ENCODE peak calls at places on chromosomes 2 and 18, in six cellular contexts. One of them, this sample, is unnamed.

GRCh38 chr2:167140330-167140729 is 252.1 kb downstream of the XIRP2 start:
- DNase-seq in transverse colon: no peak
- DNase-seq in activated CD8-positive, alpha-beta T cell treated with anti-CD3 and anti-CD28 coated beads for 36 hours: no peak
- DNase-seq in A549: no peak
- DNase-seq in HFF-Myc: no peak
- DNase-seq in omental fat pad: no peak
- DNase-seq in this sample: no peak

GRCh38 chr2:173644146-173644545 is 289.5 kb downstream of the CDCA7 start:
- DNase-seq in transverse colon: no peak
- DNase-seq in activated CD8-positive, alpha-beta T cell treated with anti-CD3 and anti-CD28 coated beads for 36 hours: no peak
- DNase-seq in A549: no peak
- DNase-seq in HFF-Myc: no peak
- DNase-seq in omental fat pad: no peak
- DNase-seq in this sample: no peak

GRCh38 chr2:54560146-54560881 is 104.2 kb downstream of the SPTBN1 start:
- DNase-seq in transverse colon: peak
- DNase-seq in activated CD8-positive, alpha-beta T cell treated with anti-CD3 and anti-CD28 coated beads for 36 hours: peak
- DNase-seq in A549: peak
- DNase-seq in HFF-Myc: no peak
- DNase-seq in omental fat pad: no peak
- DNase-seq in this sample: no peak

GRCh38 chr18:32815881-32816280 is 43.1 kb upstream of the KLHL14 start:
- DNase-seq in transverse colon: no peak
- DNase-seq in activated CD8-positive, alpha-beta T cell treated with anti-CD3 and anti-CD28 coated beads for 36 hours: no peak
- DNase-seq in A549: no peak
- DNase-seq in HFF-Myc: no peak
- DNase-seq in omental fat pad: no peak
- DNase-seq in this sample: no peak

GRCh38 chr2:63661076-63661475 is 72.3 kb downstream of the MDH1 start:
- DNase-seq in transverse colon: no peak
- DNase-seq in activated CD8-positive, alpha-beta T cell treated with anti-CD3 and anti-CD28 coated beads for 36 hours: no peak
- DNase-seq in A549: no peak
- DNase-seq in HFF-Myc: peak
- DNase-seq in omental fat pad: no peak
- DNase-seq in this sample: no peak

GRCh38 chr2:223247136-223247535 is 195.1 kb downstream of the KCNE4 start:
- DNase-seq in transverse colon: no peak
- DNase-seq in activated CD8-positive, alpha-beta T cell treated with anti-CD3 and anti-CD28 coated beads for 36 hours: peak
- DNase-seq in A549: peak
- DNase-seq in HFF-Myc: peak
- DNase-seq in omental fat pad: no peak
- DNase-seq in this sample: no peak

GRCh38 chr2:136327162-136327852 is 209.4 kb upstream of the CXCR4 start:
- DNase-seq in transverse colon: peak
- DNase-seq in activated CD8-positive, alpha-beta T cell treated with anti-CD3 and anti-CD28 coated beads for 36 hours: peak
- DNase-seq in A549: peak
- DNase-seq in HFF-Myc: peak
- DNase-seq in omental fat pad: no peak
- DNase-seq in this sample: no peak

GRCh38 chr2:172380436-172381274 is 46.7 kb upstream of the ITGA6 start:
- DNase-seq in transverse colon: no peak
- DNase-seq in activated CD8-positive, alpha-beta T cell treated with anti-CD3 and anti-CD28 coated beads for 36 hours: no peak
- DNase-seq in A549: no peak
- DNase-seq in HFF-Myc: no peak
- DNase-seq in omental fat pad: no peak
- DNase-seq in this sample: no peak

GRCh38 chr2:240198226-240198625 is 57.8 kb upstream of the OTOS start:
- DNase-seq in transverse colon: no peak
- DNase-seq in activated CD8-positive, alpha-beta T cell treated with anti-CD3 and anti-CD28 coated beads for 36 hours: no peak
- DNase-seq in A549: no peak
- DNase-seq in HFF-Myc: no peak
- DNase-seq in omental fat pad: no peak
- DNase-seq in this sample: no peak

GRCh38 chr2:163210430-163210918 is 371.9 kb upstream of the KCNH7 start:
- DNase-seq in transverse colon: no peak
- DNase-seq in activated CD8-positive, alpha-beta T cell treated with anti-CD3 and anti-CD28 coated beads for 36 hours: no peak
- DNase-seq in A549: peak
- DNase-seq in HFF-Myc: no peak
- DNase-seq in omental fat pad: no peak
- DNase-seq in this sample: no peak

GRCh38 chr18:39481281-39481680 is 1915.7 kb upstream of the CELF4 start:
- DNase-seq in transverse colon: no peak
- DNase-seq in activated CD8-positive, alpha-beta T cell treated with anti-CD3 and anti-CD28 coated beads for 36 hours: no peak
- DNase-seq in A549: no peak
- DNase-seq in HFF-Myc: no peak
- DNase-seq in omental fat pad: no peak
- DNase-seq in this sample: no peak

GRCh38 chr2:68714866-68715265 is 19.7 kb upstream of the ARHGAP25 start:
- DNase-seq in transverse colon: peak
- DNase-seq in activated CD8-positive, alpha-beta T cell treated with anti-CD3 and anti-CD28 coated beads for 36 hours: peak
- DNase-seq in A549: no peak
- DNase-seq in HFF-Myc: no peak
- DNase-seq in omental fat pad: no peak
- DNase-seq in this sample: no peak

GRCh38 chr2:21966139-21966538 is 842.4 kb downstream of the TDRD15 start:
- DNase-seq in transverse colon: no peak
- DNase-seq in activated CD8-positive, alpha-beta T cell treated with anti-CD3 and anti-CD28 coated beads for 36 hours: no peak
- DNase-seq in A549: no peak
- DNase-seq in HFF-Myc: no peak
- DNase-seq in omental fat pad: no peak
- DNase-seq in this sample: no peak

GRCh38 chr2:29920631-29921559 is 491 bp downstream of the ALK start:
- DNase-seq in transverse colon: no peak
- DNase-seq in activated CD8-positive, alpha-beta T cell treated with anti-CD3 and anti-CD28 coated beads for 36 hours: peak
- DNase-seq in A549: peak
- DNase-seq in HFF-Myc: no peak
- DNase-seq in omental fat pad: no peak
- DNase-seq in this sample: peak

GRCh38 chr2:123303735-123304134 is 721.4 kb upstream of the CNTNAP5 start:
- DNase-seq in transverse colon: no peak
- DNase-seq in activated CD8-positive, alpha-beta T cell treated with anti-CD3 and anti-CD28 coated beads for 36 hours: no peak
- DNase-seq in A549: no peak
- DNase-seq in HFF-Myc: no peak
- DNase-seq in omental fat pad: no peak
- DNase-seq in this sample: no peak

GRCh38 chr2:96325038-96325883 is at the start of gene ITPRIPL1:
- DNase-seq in transverse colon: peak
- DNase-seq in activated CD8-positive, alpha-beta T cell treated with anti-CD3 and anti-CD28 coated beads for 36 hours: peak
- DNase-seq in A549: no peak
- DNase-seq in HFF-Myc: no peak
- DNase-seq in omental fat pad: no peak
- DNase-seq in this sample: no peak

GRCh38 chr18:3044931-3045698 is 32.2 kb upstream of the LPIN2 start:
- DNase-seq in transverse colon: peak
- DNase-seq in activated CD8-positive, alpha-beta T cell treated with anti-CD3 and anti-CD28 coated beads for 36 hours: no peak
- DNase-seq in A549: peak
- DNase-seq in HFF-Myc: no peak
- DNase-seq in omental fat pad: no peak
- DNase-seq in this sample: peak

GRCh38 chr2:194750926-194751325 is 906.1 kb upstream of the SLC39A10 start:
- DNase-seq in transverse colon: no peak
- DNase-seq in activated CD8-positive, alpha-beta T cell treated with anti-CD3 and anti-CD28 coated beads for 36 hours: no peak
- DNase-seq in A549: no peak
- DNase-seq in HFF-Myc: no peak
- DNase-seq in omental fat pad: no peak
- DNase-seq in this sample: no peak

GRCh38 chr18:76823574-76823973 is 1.2 kb downstream of the ZNF236 start:
- DNase-seq in transverse colon: peak
- DNase-seq in activated CD8-positive, alpha-beta T cell treated with anti-CD3 and anti-CD28 coated beads for 36 hours: no peak
- DNase-seq in A549: peak
- DNase-seq in HFF-Myc: no peak
- DNase-seq in omental fat pad: no peak
- DNase-seq in this sample: peak

GRCh38 chr2:86069783-86070339 is 35.8 kb downstream of the POLR1A start:
- DNase-seq in transverse colon: no peak
- DNase-seq in activated CD8-positive, alpha-beta T cell treated with anti-CD3 and anti-CD28 coated beads for 36 hours: no peak
- DNase-seq in A549: no peak
- DNase-seq in HFF-Myc: no peak
- DNase-seq in omental fat pad: no peak
- DNase-seq in this sample: no peak

GRCh38 chr2:128615571-128615970 is 296.9 kb upstream of the HS6ST1 start:
- DNase-seq in transverse colon: no peak
- DNase-seq in activated CD8-positive, alpha-beta T cell treated with anti-CD3 and anti-CD28 coated beads for 36 hours: no peak
- DNase-seq in A549: no peak
- DNase-seq in HFF-Myc: no peak
- DNase-seq in omental fat pad: no peak
- DNase-seq in this sample: no peak

GRCh38 chr18:48680871-48681270 is 142.0 kb downstream of the CTIF start:
- DNase-seq in transverse colon: no peak
- DNase-seq in activated CD8-positive, alpha-beta T cell treated with anti-CD3 and anti-CD28 coated beads for 36 hours: no peak
- DNase-seq in A549: no peak
- DNase-seq in HFF-Myc: no peak
- DNase-seq in omental fat pad: no peak
- DNase-seq in this sample: no peak

GRCh38 chr2:197813093-197813787 is 8.8 kb downstream of the PLCL1 start:
- DNase-seq in transverse colon: no peak
- DNase-seq in activated CD8-positive, alpha-beta T cell treated with anti-CD3 and anti-CD28 coated beads for 36 hours: no peak
- DNase-seq in A549: peak
- DNase-seq in HFF-Myc: no peak
- DNase-seq in omental fat pad: no peak
- DNase-seq in this sample: no peak

DNA sequence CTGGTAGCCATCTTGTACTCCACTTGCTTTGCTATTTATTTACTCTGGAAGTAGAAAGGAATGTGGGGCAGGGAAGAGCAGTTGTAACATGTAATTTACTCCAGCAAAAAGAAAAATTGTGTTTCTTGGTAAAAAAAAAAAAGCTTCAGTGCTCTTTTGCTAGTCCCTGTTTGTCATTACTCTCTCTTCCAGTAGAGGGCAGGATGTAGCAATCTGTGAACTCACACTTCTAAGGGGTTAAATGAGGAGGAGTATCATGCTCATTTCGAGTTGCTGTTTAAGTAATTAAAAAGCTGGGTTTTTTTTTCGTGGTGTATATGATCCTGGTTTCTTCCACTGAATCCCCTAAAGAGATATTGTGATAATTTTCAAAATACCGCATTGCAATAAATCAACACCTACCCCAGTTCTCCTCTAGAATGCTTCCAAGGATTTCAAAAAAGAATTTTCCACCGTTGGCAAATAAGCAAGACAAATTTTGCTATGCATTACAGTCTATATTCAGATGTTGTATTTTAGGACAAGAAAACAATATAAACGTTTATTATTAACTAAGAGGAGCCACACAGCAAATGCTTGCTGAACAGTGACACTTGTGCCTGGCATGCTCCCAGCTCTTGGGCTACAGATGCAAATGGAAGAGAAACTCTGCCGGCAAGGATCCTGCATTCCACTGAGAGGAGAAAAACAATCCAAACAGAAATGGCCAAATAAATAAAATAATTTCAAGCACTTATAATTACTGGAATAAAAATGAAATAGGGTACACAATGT is 261.6 kb downstream of the ASXL3 start:
- DNase-seq in transverse colon: peak
- DNase-seq in activated CD8-positive, alpha-beta T cell treated with anti-CD3 and anti-CD28 coated beads for 36 hours: no peak
- DNase-seq in A549: peak
- DNase-seq in HFF-Myc: peak
- DNase-seq in omental fat pad: no peak
- DNase-seq in this sample: no peak
- TF ChIP-seq CTCF in transverse colon: peak
- TF ChIP-seq CTCF in activated CD8-positive, alpha-beta T cell treated with anti-CD3 and anti-CD28 coated beads for 36 hours: peak
- TF ChIP-seq CTCF in A549: no peak
- TF ChIP-seq CTCF in HFF-Myc: peak
- TF ChIP-seq CTCF in omental fat pad: no peak
- TF ChIP-seq CTCF in this sample: peak

DNA sequence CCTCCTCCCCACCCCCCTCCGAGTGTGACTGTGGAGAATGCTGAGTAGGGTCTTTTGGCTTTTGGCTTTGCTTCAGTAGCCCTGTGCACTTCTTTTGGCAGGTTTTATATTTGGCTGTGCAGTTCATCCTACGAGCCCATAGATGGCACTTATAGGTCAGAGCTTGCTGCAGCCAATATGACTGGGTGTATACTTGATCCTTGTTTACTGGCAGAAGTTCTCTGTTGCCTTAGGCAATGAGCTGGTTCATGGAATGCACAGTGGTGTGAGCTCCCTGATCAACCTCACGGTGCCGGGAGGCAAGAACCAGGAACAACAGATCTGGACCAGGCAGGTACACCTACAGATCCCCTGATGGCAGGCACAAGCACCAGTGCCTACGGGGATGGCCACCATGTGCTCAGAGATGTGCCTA is 190.2 kb downstream of the KIAA1328 start:
- DNase-seq in transverse colon: no peak
- DNase-seq in activated CD8-positive, alpha-beta T cell treated with anti-CD3 and anti-CD28 coated beads for 36 hours: no peak
- DNase-seq in A549: peak
- DNase-seq in HFF-Myc: peak
- DNase-seq in omental fat pad: no peak
- DNase-seq in this sample: no peak
- TF ChIP-seq CTCF in transverse colon: no peak
- TF ChIP-seq CTCF in activated CD8-positive, alpha-beta T cell treated with anti-CD3 and anti-CD28 coated beads for 36 hours: no peak
- TF ChIP-seq CTCF in A549: no peak
- TF ChIP-seq CTCF in HFF-Myc: peak
- TF ChIP-seq CTCF in omental fat pad: no peak
- TF ChIP-seq CTCF in this sample: no peak

DNA sequence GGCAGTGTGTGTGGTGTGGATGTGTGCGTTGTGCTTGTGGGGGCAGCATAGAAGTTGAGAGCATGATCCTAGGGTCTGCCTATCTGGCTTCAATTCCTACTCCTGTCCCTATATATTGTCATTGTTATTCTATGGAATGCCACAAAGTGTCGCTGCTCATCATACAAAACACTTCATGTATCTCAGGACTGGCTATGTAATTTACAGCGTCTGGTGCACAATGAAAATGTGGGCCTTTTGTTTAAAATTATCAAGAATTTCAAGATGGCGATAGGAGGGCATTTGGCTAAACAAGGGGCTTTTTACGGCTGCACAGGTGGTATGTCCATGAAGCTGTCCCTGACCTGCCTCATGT is 3.4 kb downstream of the SERPINB2 start:
- DNase-seq in transverse colon: no peak
- DNase-seq in activated CD8-positive, alpha-beta T cell treated with anti-CD3 and anti-CD28 coated beads for 36 hours: no peak
- DNase-seq in A549: peak
- DNase-seq in HFF-Myc: no peak
- DNase-seq in omental fat pad: no peak
- DNase-seq in this sample: no peak
- TF ChIP-seq CTCF in transverse colon: no peak
- TF ChIP-seq CTCF in activated CD8-positive, alpha-beta T cell treated with anti-CD3 and anti-CD28 coated beads for 36 hours: no peak
- TF ChIP-seq CTCF in A549: peak
- TF ChIP-seq CTCF in HFF-Myc: no peak
- TF ChIP-seq CTCF in omental fat pad: no peak
- TF ChIP-seq CTCF in this sample: no peak

GRCh38 chr2:84435331-84436081 is 23.6 kb downstream of the SUCLG1 start:
- DNase-seq in transverse colon: no peak
- DNase-seq in activated CD8-positive, alpha-beta T cell treated with anti-CD3 and anti-CD28 coated beads for 36 hours: no peak
- DNase-seq in A549: no peak
- DNase-seq in HFF-Myc: no peak
- DNase-seq in omental fat pad: no peak
- DNase-seq in this sample: no peak
- TF ChIP-seq CTCF in transverse colon: no peak
- TF ChIP-seq CTCF in activated CD8-positive, alpha-beta T cell treated with anti-CD3 and anti-CD28 coated beads for 36 hours: no peak
- TF ChIP-seq CTCF in A549: no peak
- TF ChIP-seq CTCF in HFF-Myc: no peak
- TF ChIP-seq CTCF in omental fat pad: no peak
- TF ChIP-seq CTCF in this sample: no peak

DNA sequence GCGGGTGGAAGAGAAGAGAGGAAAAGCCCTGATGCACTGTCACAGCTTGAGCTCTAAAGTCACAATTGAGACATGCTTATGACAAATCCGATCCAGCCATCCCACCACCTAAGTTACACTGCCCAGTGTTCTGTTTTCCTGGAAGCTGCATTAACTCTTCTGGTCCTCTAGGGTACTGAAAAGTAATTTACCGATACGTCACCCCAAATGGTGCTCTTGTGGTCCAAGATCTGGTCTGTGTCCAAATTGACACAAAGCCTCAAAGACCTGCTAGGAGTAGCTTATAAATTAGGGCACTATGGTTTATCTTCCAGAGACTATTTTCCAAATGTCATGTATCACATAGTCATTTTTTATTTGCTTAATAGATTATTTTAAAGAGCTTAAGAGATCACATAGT is 186.7 kb upstream of the ETAA1 start:
- DNase-seq in transverse colon: no peak
- DNase-seq in activated CD8-positive, alpha-beta T cell treated with anti-CD3 and anti-CD28 coated beads for 36 hours: no peak
- DNase-seq in A549: no peak
- DNase-seq in HFF-Myc: no peak
- DNase-seq in omental fat pad: no peak
- DNase-seq in this sample: no peak
- TF ChIP-seq CTCF in transverse colon: no peak
- TF ChIP-seq CTCF in activated CD8-positive, alpha-beta T cell treated with anti-CD3 and anti-CD28 coated beads for 36 hours: no peak
- TF ChIP-seq CTCF in A549: no peak
- TF ChIP-seq CTCF in HFF-Myc: no peak
- TF ChIP-seq CTCF in omental fat pad: no peak
- TF ChIP-seq CTCF in this sample: peak